ENCODE peak calls at places on chromosomes 16 and 17, in six cellular contexts. T is dorsolateral prefrontal cortex; X is tibial artery; V is IMR-90; G is CD8-positive, alpha-beta T cell; O is A549. Y is an unnamed sample.

GRCh38 chr17:9981344-9981915 is 76.4 kb upstream of the RCVRN start:
- DNase-seq in G (no peak), X (no peak), T (no peak), V (no peak), O (no peak), Y (no peak)

GRCh38 chr17:43212641-43213490 is 1.2 kb downstream of the TMEM106A start:
- DNase-seq in G (no peak), V (no peak), T (no peak), X (no peak), O (no peak), Y (no peak)

GRCh38 chr16:24853830-24854229 is 8.1 kb downstream of the SLC5A11 start:
- DNase-seq in O (peak; percentile 68), T (peak; percentile 44), G (no peak), V (peak; percentile 66), X (peak; percentile 62), Y (no peak)

GRCh38 chr16:67022531-67023214 is 6.3 kb upstream of the CBFB start:
- DNase-seq in O (no peak), V (no peak), X (peak; percentile 40), T (no peak), G (no peak), Y (no peak)

GRCh38 chr16:16127469-16128116 is 95.7 kb downstream of the ABCC6 start:
- DNase-seq in X (peak; percentile 82), G (peak; percentile 54), T (peak; percentile 67), V (peak; percentile 66), O (peak; percentile 87), Y (peak; percentile 24)

GRCh38 chr16:24748242-24748641 is 18.8 kb downstream of the TNRC6A start:
- DNase-seq in T (no peak), X (peak; percentile 73), G (no peak), V (peak; percentile 97), O (peak; percentile 35), Y (peak; percentile 74)

GRCh38 chr16:7313170-7313569 is 19.5 kb upstream of the RBFOX1 start:
- DNase-seq in O (no peak), V (no peak), X (no peak), G (no peak), T (no peak), Y (no peak)

GRCh38 chr16:66959645-66960177 is 1.4 kb upstream of the CES3 start:
- DNase-seq in G (no peak), T (peak; percentile 73), V (no peak), O (no peak), X (no peak), Y (no peak)

GRCh38 chr17:39677072-39677471 is 8.8 kb downstream of the PNMT start:
- DNase-seq in X (no peak), V (no peak), T (no peak), O (no peak), G (no peak), Y (no peak)

GRCh38 chr17:36153887-36154576 is 22.4 kb downstream of the TBC1D3B start:
- DNase-seq in T (no peak), G (no peak), O (no peak), X (no peak), V (no peak), Y (no peak)

GRCh38 chr17:80526116-80526910 is 18.3 kb upstream of the RPTOR start:
- DNase-seq in G (no peak), O (no peak), X (no peak), T (no peak), V (no peak), Y (no peak)

GRCh38 chr17:45160505-45161287 is 979 bp upstream of the HEXIM2 start:
- DNase-seq in V (peak; percentile 61), X (peak; percentile 82), O (peak; percentile 68), T (peak; percentile 44), G (peak; percentile 67), Y (no peak)

GRCh38 chr17:75645889-75646625 is 12.8 kb downstream of the SMIM5 start:
- DNase-seq in V (no peak), O (peak; percentile 99), G (no peak), T (no peak), X (no peak), Y (no peak)

GRCh38 chr17:72725432-72726068 is 366.9 kb downstream of the SLC39A11 start:
- DNase-seq in V (peak; percentile 66), T (peak; percentile 74), X (no peak), G (peak; percentile 32), O (peak; percentile 72), Y (no peak)

GRCh38 chr17:63138713-63139112 is 172.7 kb downstream of the TANC2 start:
- DNase-seq in V (peak; percentile 57), G (no peak), T (no peak), X (no peak), O (no peak), Y (no peak)

GRCh38 chr17:80426671-80427326 is 11.8 kb downstream of the ENDOV start:
- DNase-seq in T (peak; percentile 90), V (peak; percentile 50), G (peak; percentile 85), O (peak; percentile 95), X (peak; percentile 77), Y (peak; percentile 16)

GRCh38 chr17:81349397-81350319 is 45.6 kb upstream of the BAHCC1 start:
- DNase-seq in X (no peak), T (no peak), O (no peak), G (no peak), V (no peak), Y (no peak)

GRCh38 chr17:34892864-34893263 is 68.4 kb downstream of the CCT6B start:
- DNase-seq in T (peak; percentile 38), V (no peak), X (no peak), O (peak; percentile 50), G (no peak), Y (no peak)

GRCh38 chr16:10671729-10672128 is 23.0 kb downstream of the TEKT5 start:
- DNase-seq in G (no peak), T (no peak), X (no peak), V (no peak), O (no peak), Y (no peak)

DNA sequence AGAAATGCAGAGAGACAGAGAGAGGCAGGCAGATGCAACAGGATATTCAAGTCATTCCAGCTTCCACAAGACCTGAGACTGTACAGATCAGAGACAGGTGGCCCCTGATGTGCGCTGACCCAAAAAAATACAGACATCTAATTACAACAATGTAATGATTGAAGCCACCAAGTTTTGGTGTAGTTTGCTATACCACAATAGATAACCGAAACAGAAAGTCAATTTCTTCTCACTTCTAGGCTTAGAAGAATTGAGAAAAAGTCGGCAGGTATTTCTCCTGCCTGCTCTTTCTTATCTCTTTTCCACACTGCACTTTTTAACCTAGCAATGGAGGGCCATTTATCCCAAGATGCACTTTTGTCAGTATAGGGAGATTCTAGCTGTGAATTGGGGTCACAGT is 949.2 kb downstream of the CDH11 start:
- DNase-seq in X (no peak), O (no peak), T (no peak), V (no peak), G (no peak), Y (no peak)
- H3K27ac ChIP-seq in X (no peak overlapping the region), O (no peak overlapping the region), T (no peak overlapping the region), V (no peak overlapping the region), G (no peak overlapping the region), Y (no peak overlapping the region)

DNA sequence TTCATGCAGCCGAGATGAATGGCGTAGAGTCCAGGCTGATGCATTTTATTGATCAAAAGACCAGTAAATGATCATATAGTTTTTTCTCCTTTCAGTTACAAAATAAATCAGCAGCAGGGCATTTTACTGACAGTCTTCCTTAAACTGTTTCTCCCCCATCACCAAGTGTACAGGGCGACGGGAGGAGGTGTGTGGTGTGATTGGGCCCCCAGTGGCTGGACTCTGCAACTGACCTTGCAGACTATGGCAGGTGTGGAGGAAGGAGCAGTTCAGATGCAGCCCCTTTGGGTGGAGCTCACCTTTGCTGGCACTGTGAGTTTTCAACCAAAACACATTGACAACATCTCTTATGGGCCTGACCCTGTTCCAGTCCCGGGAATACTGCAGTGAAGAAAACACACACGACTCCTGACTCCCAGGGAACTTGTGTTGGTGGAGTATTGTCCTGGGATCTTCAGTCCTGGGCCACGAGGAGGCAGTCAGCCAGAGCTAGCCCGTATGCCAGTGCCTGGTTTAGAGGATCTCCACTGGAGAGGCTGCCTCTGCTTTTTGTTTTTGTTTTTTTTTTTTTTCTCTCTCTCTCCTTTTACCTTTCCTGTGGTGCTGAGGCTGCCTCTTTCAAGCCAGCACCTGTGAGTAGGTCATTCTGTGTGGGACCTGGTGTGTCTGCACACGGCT is 29.8 kb downstream of the KIAA0513 start:
- DNase-seq in X (no peak), V (no peak), O (peak; percentile 72), T (no peak), G (no peak), Y (no peak)
- TF ChIP-seq CTCF in X (no peak), V (peak; percentile 1), O (no peak), T (no peak), G (no peak), Y (peak; percentile 27)

DNA sequence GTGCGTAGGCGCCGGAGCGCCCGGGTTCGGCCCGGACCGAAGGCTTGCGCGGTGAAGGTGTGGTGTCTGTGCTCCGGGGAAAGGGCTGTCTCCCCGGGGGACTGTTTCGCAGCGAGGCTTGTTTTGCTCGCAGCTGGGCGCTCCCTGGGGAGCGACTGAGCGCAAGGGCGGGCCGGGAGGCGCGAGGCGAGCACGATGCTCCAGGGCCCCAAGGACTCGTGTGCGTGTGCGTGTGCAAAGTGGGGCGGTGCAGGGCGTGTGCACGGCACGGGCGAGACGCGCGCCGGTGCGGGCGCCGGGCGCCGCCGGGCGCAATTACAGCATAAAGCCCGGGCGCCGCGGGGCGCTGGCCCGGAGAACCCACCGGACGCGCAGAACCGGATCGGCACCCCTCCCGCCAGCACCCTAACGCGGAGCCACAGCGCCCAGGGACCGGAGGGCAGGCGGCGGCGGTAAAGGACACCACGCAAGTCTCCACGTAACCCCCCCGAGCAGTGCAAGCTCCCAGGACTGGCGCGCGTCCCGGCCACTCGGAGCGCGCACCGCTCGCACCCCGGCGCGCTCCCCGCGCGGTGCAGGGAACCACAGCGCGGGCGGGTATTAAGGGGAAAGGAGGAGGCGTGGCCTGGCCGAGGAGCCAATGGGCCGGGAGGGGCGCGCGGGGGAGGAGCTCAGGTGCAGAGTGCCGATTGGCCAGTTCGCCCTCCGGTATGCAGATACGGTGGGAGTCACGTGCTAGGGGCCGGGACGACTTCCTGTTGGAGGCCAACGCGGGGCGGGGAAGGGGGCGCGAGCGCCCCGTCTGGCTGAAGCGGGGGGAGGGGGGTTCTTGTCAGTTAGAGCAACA is at the start of gene TNRC6C:
- DNase-seq in G (peak; percentile 100), V (peak; percentile 99), O (peak; percentile 100), T (peak; percentile 100), X (peak; percentile 100), Y (peak; percentile 97)
- H3K27ac ChIP-seq in G (peak within 1 kb of the TSS; percentile 79), V (no peak within 1 kb of the TSS), O (peak within 1 kb of the TSS; percentile 91), T (peak within 1 kb of the TSS; percentile 96), X (peak within 1 kb of the TSS; percentile 85), Y (no peak within 1 kb of the TSS)

GRCh38 chr16:86556576-86556975 is 1.5 kb upstream of the MTHFSD start:
- DNase-seq in T (no peak), G (no peak), X (no peak), O (no peak), V (no peak), Y (no peak)

GRCh38 chr16:86554917-86555762 is at the start of gene MTHFSD:
- DNase-seq in T (peak; percentile 92), O (peak; percentile 92), V (peak; percentile 91), G (peak; percentile 93), X (peak; percentile 95), Y (peak; percentile 76)

GRCh38 chr16:86555763-86556130 is 712 bp upstream of the MTHFSD start:
- DNase-seq in T (no peak), X (no peak), G (no peak), V (no peak), O (no peak), Y (no peak)

GRCh38 chr16:86553356-86553755 is 1.7 kb downstream of the MTHFSD start:
- DNase-seq in T (no peak), V (no peak), O (no peak), X (peak; percentile 58), G (no peak), Y (no peak)

DNA sequence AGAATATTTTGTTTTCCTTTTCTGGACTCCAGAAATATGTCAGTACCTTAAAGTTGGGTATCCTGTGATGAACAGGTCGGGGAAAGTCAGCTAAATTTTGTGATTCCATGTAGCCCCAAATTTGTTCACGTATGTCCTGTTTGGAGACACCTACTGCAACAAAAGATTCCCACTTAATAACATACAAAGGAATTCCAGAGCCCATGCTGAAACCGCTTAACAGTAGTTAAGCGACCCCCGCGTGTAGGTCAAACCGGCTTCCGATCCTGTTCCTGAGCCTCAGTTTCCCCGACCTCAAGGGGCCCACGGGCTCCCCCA is 477 bp downstream of the MTHFSD start:
- DNase-seq in G (no peak), V (no peak), T (peak; percentile 14), O (no peak), X (no peak), Y (no peak)
- TF ChIP-seq CTCF in G (no peak), V (no peak), T (no peak), O (no peak), X (no peak), Y (no peak)